ENCODE peak calls at places on chromosomes 6 and 20, in seven cellular contexts. Q is GM12892, T is vagina, J is K562, K is GM12891, Z is GM23338, S is HCT116. R is an unnamed sample.

GRCh38 chr20:49713779-49714712 is at the start of gene B4GALT5:
- DNase-seq in Q (peak), T (no peak), J (peak), K (peak), Z (peak), S (peak), R (peak)

GRCh38 chr20:62477669-62478450 is 2.1 kb upstream of the GATA5 start:
- DNase-seq in Q (no peak), T (no peak), J (no peak), K (no peak), Z (peak), S (no peak), R (no peak)

GRCh38 chr6:20331042-20331441 is 70.6 kb upstream of the E2F3 start:
- DNase-seq in Q (no peak), T (no peak), J (no peak), K (no peak), Z (no peak), S (no peak), R (no peak)

GRCh38 chr6:36755435-36756348 is 58.1 kb downstream of the RAB44 start:
- DNase-seq in Q (no peak), T (no peak), J (no peak), K (no peak), Z (no peak), S (no peak), R (peak)

GRCh38 chr6:111972714-111973678 is 80.9 kb upstream of the CCN6 start:
- DNase-seq in Q (no peak), T (no peak), J (no peak), K (no peak), Z (peak), S (no peak), R (peak)

GRCh38 chr6:13163161-13163944 is 165.0 kb downstream of the TBC1D7 start:
- DNase-seq in Q (no peak), T (no peak), J (no peak), K (peak), Z (no peak), S (no peak), R (no peak)

GRCh38 chr6:33590531-33591198 is 10.6 kb upstream of the BAK1 start:
- DNase-seq in Q (no peak), T (no peak), J (peak), K (no peak), Z (no peak), S (no peak), R (peak)

GRCh38 chr20:38985603-38986170 is 23.5 kb downstream of the DHX35 start:
- DNase-seq in Q (no peak), T (no peak), J (no peak), K (no peak), Z (no peak), S (no peak), R (no peak)

GRCh38 chr6:144262470-144263369 is 22.4 kb upstream of the UTRN start:
- DNase-seq in Q (no peak), T (no peak), J (no peak), K (no peak), Z (no peak), S (no peak), R (peak)

GRCh38 chr6:144899161-144899560 is 614.0 kb downstream of the UTRN start:
- DNase-seq in Q (no peak), T (no peak), J (no peak), K (no peak), Z (no peak), S (no peak), R (no peak)

GRCh38 chr20:32484221-32485125 is 100.7 kb downstream of the NOL4L start:
- DNase-seq in Q (peak), T (no peak), J (no peak), K (peak), Z (peak), S (no peak), R (peak)

GRCh38 chr20:24825591-24825990 is 123.5 kb upstream of the CST7 start:
- DNase-seq in Q (no peak), T (no peak), J (no peak), K (no peak), Z (no peak), S (no peak), R (no peak)

GRCh38 chr6:55826941-55827340 is 48.4 kb downstream of the BMP5 start:
- DNase-seq in Q (no peak), T (no peak), J (no peak), K (no peak), Z (no peak), S (no peak), R (no peak)

GRCh38 chr20:1327241-1327653 is 1.7 kb downstream of the SDCBP2 start:
- DNase-seq in Q (no peak), T (peak), J (no peak), K (no peak), Z (no peak), S (no peak), R (peak)

GRCh38 chr6:155419161-155419560 is 36.5 kb downstream of the NOX3 start:
- DNase-seq in Q (no peak), T (no peak), J (no peak), K (no peak), Z (no peak), S (no peak), R (no peak)

GRCh38 chr6:85468326-85468725 is 18.4 kb downstream of the NT5E start:
- DNase-seq in Q (no peak), T (no peak), J (no peak), K (no peak), Z (no peak), S (no peak), R (no peak)

GRCh38 chr20:16363832-16364687 is 209.2 kb downstream of the KIF16B start:
- DNase-seq in Q (no peak), T (no peak), J (no peak), K (no peak), Z (no peak), S (no peak), R (no peak)

GRCh38 chr20:57277398-57278105 is 11.1 kb upstream of the BMP7 start:
- DNase-seq in Q (no peak), T (no peak), J (no peak), K (no peak), Z (no peak), S (no peak), R (no peak)

GRCh38 chr20:11902264-11902663 is 15.4 kb upstream of the BTBD3 start:
- DNase-seq in Q (no peak), T (no peak), J (no peak), K (no peak), Z (no peak), S (no peak), R (no peak)

GRCh38 chr6:104689551-104690205 is 170.0 kb downstream of the HACE1 start:
- DNase-seq in Q (no peak), T (no peak), J (no peak), K (no peak), Z (no peak), S (peak), R (no peak)

GRCh38 chr6:106546322-106547052 is 82.8 kb downstream of the RTN4IP1 start:
- DNase-seq in Q (no peak), T (no peak), J (no peak), K (no peak), Z (no peak), S (peak), R (no peak)

GRCh38 chr20:39810269-39810668 is 848.1 kb downstream of the DHX35 start:
- DNase-seq in Q (no peak), T (no peak), J (no peak), K (no peak), Z (no peak), S (no peak), R (no peak)

GRCh38 chr6:36131517-36132220 is 1.4 kb downstream of the MAPK13 start:
- DNase-seq in Q (peak), T (no peak), J (peak), K (peak), Z (no peak), S (no peak), R (peak)

GRCh38 chr6:45988635-45989034 is 27.0 kb downstream of the CLIC5 start:
- DNase-seq in Q (no peak), T (no peak), J (no peak), K (no peak), Z (peak), S (no peak), R (no peak)

GRCh38 chr20:1934162-1934561 is 39.0 kb downstream of the SIRPA start:
- DNase-seq in Q (no peak), T (no peak), J (no peak), K (no peak), Z (no peak), S (no peak), R (no peak)

GRCh38 chr20:20051767-20052073 is 546 bp downstream of the CRNKL1 start:
- DNase-seq in Q (no peak), T (no peak), J (no peak), K (no peak), Z (no peak), S (no peak), R (no peak)

GRCh38 chr20:20052074-20052970 is at the start of the genes CFAP61 and CRNKL1:
- DNase-seq in Q (peak), T (no peak), J (peak), K (peak), Z (peak), S (peak), R (peak)
- TF ChIP-seq POLR2AphosphoS5 in Q (peak), T (peak), J (peak), K (peak), Z (peak), S (peak), R (no peak)

GRCh38 chr20:34824861-34825529 is 456 bp downstream of the NCOA6 start:
- DNase-seq in Q (peak), T (no peak), J (no peak), K (peak), Z (peak), S (peak), R (peak)
- TF ChIP-seq POLR2AphosphoS5 in Q (no peak), T (no peak), J (peak), K (no peak), Z (no peak), S (no peak), R (no peak)

DNA sequence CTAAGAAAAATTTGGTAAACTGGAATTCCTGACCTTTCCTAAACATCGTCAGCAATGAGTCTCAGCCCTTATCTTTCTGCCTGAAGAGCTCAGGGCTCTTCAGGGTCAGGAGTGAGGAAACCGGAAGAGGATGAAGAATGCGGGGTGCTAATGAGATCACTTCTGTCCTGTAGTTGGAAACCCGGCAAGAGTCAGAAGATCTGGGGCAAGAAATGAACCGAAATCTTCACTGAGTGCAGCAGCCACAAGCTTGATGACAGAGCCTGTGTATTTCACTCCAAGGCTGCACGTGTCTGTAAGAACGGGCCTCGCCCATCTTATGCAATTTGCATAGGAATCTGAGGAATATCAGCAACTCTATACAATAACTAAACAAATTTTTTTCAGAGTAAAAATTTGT is 60.4 kb upstream of the QKI start:
- DNase-seq in Q (no peak), T (no peak), J (no peak), K (no peak), Z (no peak), S (no peak), R (no peak)
- TF ChIP-seq POLR2AphosphoS5 in Q (no peak), T (no peak), J (no peak), K (no peak), Z (no peak), S (no peak), R (no peak)

GRCh38 chr6:32111424-32112066 is 2.4 kb upstream of the TNXB start:
- DNase-seq in Q (no peak), T (no peak), J (no peak), K (no peak), Z (no peak), S (no peak), R (no peak)
- TF ChIP-seq POLR2AphosphoS5 in Q (no peak), T (no peak), J (no peak), K (no peak), Z (no peak), S (no peak), R (no peak)

GRCh38 chr6:5205035-5205469 is 55.7 kb downstream of the LYRM4 start:
- DNase-seq in Q (no peak), T (no peak), J (no peak), K (no peak), Z (no peak), S (no peak), R (no peak)

GRCh38 chr6:5206920-5207561 is 53.7 kb downstream of the LYRM4 start:
- DNase-seq in Q (no peak), T (no peak), J (no peak), K (no peak), Z (no peak), S (no peak), R (no peak)

GRCh38 chr6:5208039-5208438 is 52.7 kb downstream of the LYRM4 start:
- DNase-seq in Q (no peak), T (no peak), J (no peak), K (no peak), Z (no peak), S (no peak), R (no peak)

GRCh38 chr6:5204340-5204739 is 56.4 kb downstream of the LYRM4 start:
- DNase-seq in Q (no peak), T (no peak), J (no peak), K (no peak), Z (no peak), S (no peak), R (no peak)

GRCh38 chr6:5205877-5206840 is 54.6 kb downstream of the LYRM4 start:
- DNase-seq in Q (no peak), T (no peak), J (no peak), K (no peak), Z (no peak), S (no peak), R (peak)
- TF ChIP-seq POLR2AphosphoS5 in Q (no peak), T (no peak), J (no peak), K (no peak), Z (no peak), S (no peak), R (no peak)

GRCh38 chr20:4154958-4155411 is 139.6 kb upstream of the RNF24 start:
- DNase-seq in Q (no peak), T (no peak), J (peak), K (no peak), Z (no peak), S (no peak), R (peak)
- TF ChIP-seq POLR2AphosphoS5 in Q (no peak), T (no peak), J (no peak), K (no peak), Z (no peak), S (no peak), R (no peak)

DNA sequence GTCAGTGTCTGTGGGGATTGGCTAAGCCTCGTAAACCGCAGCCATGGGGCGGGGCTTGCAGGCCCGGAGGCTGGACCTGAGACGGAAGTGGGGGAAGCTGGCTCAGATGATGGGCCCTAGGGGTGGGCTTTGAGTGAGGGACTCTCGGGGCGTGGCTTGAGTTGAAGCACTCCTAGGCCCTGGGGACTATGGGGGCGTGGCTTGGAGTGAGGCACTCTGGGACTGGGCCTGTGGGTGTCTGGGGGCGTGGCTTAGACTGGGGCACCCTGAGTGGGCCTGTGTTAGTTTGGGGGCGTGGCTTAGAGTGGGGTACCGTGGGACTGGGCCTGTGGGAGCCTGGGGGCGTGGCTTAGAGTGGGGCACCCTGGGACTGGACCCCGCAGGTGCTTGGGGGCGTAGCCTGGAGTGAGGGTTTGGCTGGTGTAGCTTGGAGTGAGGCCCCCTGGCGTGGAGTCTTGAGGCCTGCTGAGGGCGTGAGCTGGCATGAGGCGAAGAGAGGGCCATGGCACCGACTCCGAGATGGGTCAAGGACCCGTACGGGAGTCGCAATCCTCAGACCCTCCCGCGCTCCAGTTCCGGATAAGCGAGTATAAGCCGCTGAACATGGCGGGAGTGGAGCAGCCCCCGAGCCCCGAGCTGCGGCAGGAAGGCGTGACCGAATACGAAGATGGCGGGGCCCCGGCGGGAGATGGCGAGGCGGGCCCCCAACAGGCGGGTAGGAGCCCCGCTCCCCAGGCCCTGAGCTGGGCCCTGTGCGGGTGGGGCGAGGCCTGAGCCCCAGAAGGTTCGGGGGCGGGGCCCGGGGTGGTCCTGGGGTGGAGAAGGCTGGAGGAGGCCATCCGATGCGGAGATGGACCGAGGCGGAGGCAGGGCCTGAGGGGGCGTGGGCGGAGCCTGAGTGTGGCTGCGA is 6.8 kb downstream of the L3MBTL1 start:
- DNase-seq in Q (peak), T (no peak), J (peak), K (peak), Z (peak), S (peak), R (peak)
- TF ChIP-seq POLR2AphosphoS5 in Q (peak), T (peak), J (no peak), K (peak), Z (peak), S (peak), R (peak)

GRCh38 chr6:148347076-148348054 is 4.7 kb downstream of the SASH1 start:
- DNase-seq in Q (no peak), T (no peak), J (no peak), K (no peak), Z (peak), S (no peak), R (no peak)

GRCh38 chr6:148343383-148343782 is 745 bp downstream of the SASH1 start:
- DNase-seq in Q (no peak), T (no peak), J (no peak), K (no peak), Z (no peak), S (no peak), R (no peak)

GRCh38 chr6:148343028-148343374 is 363 bp downstream of the SASH1 start:
- DNase-seq in Q (no peak), T (no peak), J (no peak), K (no peak), Z (peak), S (no peak), R (no peak)

GRCh38 chr6:148345578-148345977 is 2.9 kb downstream of the SASH1 start:
- DNase-seq in Q (no peak), T (no peak), J (no peak), K (no peak), Z (no peak), S (no peak), R (no peak)

GRCh38 chr6:148345176-148345575 is 2.5 kb downstream of the SASH1 start:
- DNase-seq in Q (no peak), T (no peak), J (no peak), K (no peak), Z (no peak), S (no peak), R (no peak)
- TF ChIP-seq POLR2AphosphoS5 in Q (no peak), T (no peak), J (no peak), K (no peak), Z (no peak), S (no peak), R (no peak)